ENCODE peak calls at places on chromosome 18, in four cellular contexts. K, M, X and A are unnamed samples.

GRCh38 chr18:57784034-57784815 is 18.9 kb downstream of the ATP8B1 start:
- DNase-seq in M (no peak), K (peak), X (peak), A (no peak)

GRCh38 chr18:28087173-28087563 is 89.8 kb downstream of the CDH2 start:
- DNase-seq in X (peak), M (no peak), K (no peak), A (no peak)

GRCh38 chr18:55884498-55884897 is 296.5 kb upstream of the TCF4 start:
- DNase-seq in M (no peak), K (no peak), X (no peak), A (no peak)

GRCh38 chr18:48036641-48037421 is 106.4 kb upstream of the SMAD2 start:
- DNase-seq in K (no peak), M (no peak), X (no peak), A (no peak)

GRCh38 chr18:2147866-2148265 is 423.4 kb downstream of the METTL4 start:
- DNase-seq in X (no peak), M (no peak), K (no peak), A (no peak)

GRCh38 chr18:7793100-7793499 is 226.0 kb downstream of the PTPRM start:
- DNase-seq in M (no peak), X (no peak), K (no peak), A (no peak)

GRCh38 chr18:30687501-30687900 is 355.0 kb downstream of the DSC3 start:
- DNase-seq in K (no peak), M (no peak), X (no peak), A (no peak)

GRCh38 chr18:69795785-69796184 is 151.9 kb downstream of the CD226 start:
- DNase-seq in K (no peak), M (no peak), X (no peak), A (no peak)

GRCh38 chr18:59084286-59084779 is 55.4 kb upstream of the SEC11C start:
- DNase-seq in X (peak), K (peak), M (peak), A (peak)

GRCh38 chr18:46152808-46153617 is 48.8 kb downstream of the HAUS1 start:
- DNase-seq in M (no peak), K (peak), X (no peak), A (peak)

GRCh38 chr18:62809900-62810299 is 94.6 kb downstream of the PHLPP1 start:
- DNase-seq in K (no peak), X (peak), M (no peak), A (no peak)

GRCh38 chr18:46213295-46213694 is 109.1 kb downstream of the HAUS1 start:
- DNase-seq in X (peak), M (no peak), K (peak), A (no peak)

GRCh38 chr18:3468833-3469232 is 18.9 kb downstream of the TGIF1 start:
- DNase-seq in M (no peak), X (no peak), K (peak), A (no peak)

GRCh38 chr18:3468066-3468705 is 18.2 kb downstream of the TGIF1 start:
- DNase-seq in X (no peak), M (no peak), K (no peak), A (no peak)

GRCh38 chr18:3466872-3467271 is 16.9 kb downstream of the TGIF1 start:
- DNase-seq in K (no peak), M (no peak), X (no peak), A (peak)

GRCh38 chr18:3463052-3463451 is 13.1 kb downstream of the TGIF1 start:
- DNase-seq in M (no peak), X (no peak), K (no peak), A (no peak)

GRCh38 chr18:3466051-3466450 is 16.1 kb downstream of the TGIF1 start:
- DNase-seq in X (no peak), K (no peak), M (no peak), A (no peak)
- TF ChIP-seq SP1 in X (no peak), K (no peak), M (no peak), A (no peak)

DNA sequence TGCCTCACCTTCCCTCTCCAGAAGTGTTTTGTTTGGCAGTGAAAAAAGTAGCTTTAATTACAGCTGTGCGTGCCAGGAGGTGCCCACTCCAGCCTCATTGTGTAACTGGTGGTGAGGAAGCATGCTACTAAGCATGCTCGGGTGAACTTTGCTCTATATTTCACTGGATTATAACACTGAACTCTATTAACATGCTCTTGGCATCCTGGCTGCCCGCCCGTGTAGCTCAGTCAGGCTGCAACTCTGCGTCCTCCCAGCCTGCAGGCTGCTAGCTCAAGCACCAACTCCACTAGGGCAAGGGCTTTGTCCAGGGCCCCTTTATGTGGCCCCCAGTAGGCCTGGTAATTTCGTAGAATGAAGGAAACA is 34.4 kb downstream of the IMPA2 start:
- DNase-seq in K (no peak), X (no peak), M (no peak), A (no peak)
- TF ChIP-seq USF2 in K (no peak), X (no peak), M (no peak), A (no peak)

GRCh38 chr18:26516964-26517363 is 31.4 kb downstream of the KCTD1 start:
- DNase-seq in X (no peak), K (no peak), M (no peak), A (no peak)
- TF ChIP-seq SP1 in X (no peak), K (no peak), M (no peak), A (no peak)

GRCh38 chr18:79552140-79552631 is 127.4 kb upstream of the CTDP1 start:
- DNase-seq in K (no peak), M (no peak), X (no peak), A (no peak)

GRCh38 chr18:79553696-79554095 is 125.9 kb upstream of the CTDP1 start:
- DNase-seq in K (no peak), M (no peak), X (no peak), A (no peak)

GRCh38 chr18:79554321-79554720 is 125.3 kb upstream of the CTDP1 start:
- DNase-seq in K (no peak), M (no peak), X (no peak), A (no peak)

GRCh38 chr18:79553154-79553553 is 126.4 kb upstream of the CTDP1 start:
- DNase-seq in K (no peak), M (no peak), X (no peak), A (no peak)

DNA sequence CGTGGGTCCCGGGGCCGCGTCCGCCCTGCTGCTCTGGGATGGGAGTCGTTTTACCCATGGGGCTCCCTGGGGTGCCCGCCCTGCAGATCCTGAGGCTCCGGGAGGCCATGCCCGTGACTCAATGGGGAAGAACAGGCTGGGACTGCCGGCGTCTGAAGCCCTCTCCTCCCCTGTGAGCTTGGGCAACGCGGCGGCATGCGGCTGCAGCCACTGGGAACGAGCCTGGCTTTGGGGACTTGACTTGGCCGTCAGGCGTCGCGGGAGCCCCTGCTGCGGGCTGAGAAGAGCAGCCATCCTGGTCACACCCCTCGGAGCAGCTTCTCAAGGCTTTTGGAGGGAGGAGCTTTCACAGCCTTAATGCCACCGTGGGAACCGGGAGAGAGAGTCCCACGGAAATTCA is 126.9 kb upstream of the CTDP1 start:
- DNase-seq in X (no peak), M (no peak), K (no peak), A (no peak)
- TF ChIP-seq USF2 in X (no peak), M (no peak), K (no peak), A (no peak)